ENCODE peak calls at places on chromosomes 6 and 20, in seven cellular contexts. B is stimulated activated CD4-positive, alpha-beta T cell treated with anti-CD3 and anti-CD28 coated beads, Interleukin-1b, Interleukin-23, amount 100 ng/mL, for 1 hour; M is GDM1; N is colonic mucosa; T is NCI-H446; L is amniotic epithelial cell; A is activated CD4-positive, alpha-beta T cell treated with anti-CD3 and anti-CD28 coated beads, Interleukin-2, amount 50 U/mL, for 24 hours. P is an unnamed sample.

GRCh38 chr6:35568967-35569606 is 56.4 kb upstream of the TULP1 start:
- DNase-seq in B (no peak), M (no peak), N (peak; percentile 39), T (peak; percentile 89), L (no peak), A (peak; percentile 14), P (no peak)

GRCh38 chr20:59351148-59352040 is 51.0 kb downstream of the EDN3 start:
- DNase-seq in B (no peak), M (no peak), N (peak; percentile 36), T (no peak), L (no peak), A (no peak), P (no peak)

GRCh38 chr20:42461965-42462593 is 727.6 kb downstream of the PTPRT start:
- DNase-seq in B (no peak), M (no peak), N (no peak), T (no peak), L (no peak), A (no peak), P (no peak)

GRCh38 chr20:62177307-62177706 is 5.5 kb upstream of the MTG2 start:
- DNase-seq in B (no peak), M (no peak), N (no peak), T (no peak), L (no peak), A (no peak), P (no peak)

GRCh38 chr6:4253604-4254211 is 118.3 kb upstream of the ECI2 start:
- DNase-seq in B (no peak), M (no peak), N (peak; percentile 39), T (peak; percentile 21), L (peak; percentile 71), A (no peak), P (no peak)

GRCh38 chr6:147973806-147974205 is 368.8 kb upstream of the SASH1 start:
- DNase-seq in B (no peak), M (no peak), N (no peak), T (no peak), L (no peak), A (no peak), P (no peak)

GRCh38 chr20:63819224-63819917 is 11.7 kb downstream of the ZBTB46 start:
- DNase-seq in B (no peak), M (no peak), N (no peak), T (no peak), L (no peak), A (no peak), P (no peak)

GRCh38 chr6:160198577-160199211 is 59.9 kb downstream of the SLC22A2 start:
- DNase-seq in B (no peak), M (no peak), N (peak; percentile 50), T (no peak), L (peak; percentile 57), A (no peak), P (no peak)